ENCODE peak calls at places on chromosome 3, in four cellular contexts. E, K, D and J are unnamed samples.

GRCh38 chr3:58584690-58585004 is 7.5 kb upstream of the FAM107A start:
- DNase-seq in K (no peak), E (no peak), D (no peak), J (no peak)

GRCh38 chr3:66565301-66565700 is 64.5 kb upstream of the LRIG1 start:
- DNase-seq in E (no peak), D (no peak), K (no peak), J (no peak)

GRCh38 chr3:139444446-139444845 is 31.9 kb downstream of the RBP2 start:
- DNase-seq in K (no peak), D (no peak), E (no peak), J (no peak)

GRCh38 chr3:114823061-114823460 is 324.0 kb downstream of the ZBTB20 start:
- DNase-seq in K (no peak), E (no peak), D (no peak), J (no peak)

GRCh38 chr3:53776494-53777101 is 69.6 kb downstream of the CHDH start:
- DNase-seq in K (no peak), D (no peak), E (no peak), J (no peak)

GRCh38 chr3:52423214-52423613 is 21.7 kb downstream of the SEMA3G start:
- DNase-seq in K (no peak), D (no peak), E (no peak), J (no peak)

GRCh38 chr3:197003461-197004385 is 25.9 kb downstream of the MELTF start:
- DNase-seq in E (no peak), D (no peak), K (no peak), J (no peak)

GRCh38 chr3:196012941-196013471 is 68.9 kb downstream of the TFRC start:
- DNase-seq in K (peak), E (no peak), D (no peak), J (no peak)

GRCh38 chr3:121175083-121175482 is 267.1 kb downstream of the STXBP5L start:
- DNase-seq in K (no peak), D (no peak), E (no peak), J (no peak)

GRCh38 chr3:78871048-78871447 is 896.8 kb downstream of the ROBO1 start:
- DNase-seq in D (no peak), E (no peak), K (no peak), J (no peak)

GRCh38 chr3:133536635-133536980 is 36.9 kb upstream of the CDV3 start:
- DNase-seq in K (no peak), D (no peak), E (no peak), J (no peak)

GRCh38 chr3:84961492-84962255 is 2.9 kb downstream of the CADM2 start:
- DNase-seq in E (no peak), D (no peak), K (no peak), J (no peak)

GRCh38 chr3:29514170-29514569 is 233.3 kb downstream of the RBMS3 start:
- DNase-seq in K (no peak), E (no peak), D (no peak), J (no peak)

GRCh38 chr3:8324727-8325126 is 176.9 kb upstream of the LMCD1 start:
- DNase-seq in K (no peak), D (peak), E (peak), J (peak)

GRCh38 chr3:162538906-162539305 is 1042.3 kb downstream of the OTOL1 start:
- DNase-seq in K (no peak), D (no peak), E (no peak), J (no peak)

GRCh38 chr3:23601020-23601822 is 204.5 kb upstream of the UBE2E1 start:
- DNase-seq in K (no peak), E (no peak), D (no peak), J (no peak)

GRCh38 chr3:127455541-127456450 is 134.7 kb downstream of the TPRA1 start:
- DNase-seq in K (peak), D (peak), E (peak), J (peak)

GRCh38 chr3:8239718-8240698 is 261.6 kb upstream of the LMCD1 start:
- DNase-seq in E (peak), D (peak), K (peak), J (no peak)

GRCh38 chr3:100210777-100211145 is 50.0 kb upstream of the TBC1D23 start:
- DNase-seq in E (no peak), D (no peak), K (no peak), J (peak)

GRCh38 chr3:10933958-10934481 is 58.5 kb upstream of the SLC6A1 start:
- DNase-seq in D (no peak), E (no peak), K (no peak), J (no peak)

GRCh38 chr3:48057521-48057920 is 41.3 kb upstream of the MAP4 start:
- DNase-seq in E (no peak), D (no peak), K (no peak), J (no peak)

GRCh38 chr3:111681705-111682426 is 86.7 kb upstream of the ZBED2 start:
- DNase-seq in D (peak), E (no peak), K (no peak), J (no peak)

GRCh38 chr3:138441742-138442141 is 7.3 kb downstream of the ESYT3 start:
- DNase-seq in E (no peak), D (no peak), K (no peak), J (no peak)

GRCh38 chr3:69510481-69511031 is 124.7 kb upstream of the FRMD4B start:
- DNase-seq in K (no peak), E (no peak), D (no peak), J (no peak)

GRCh38 chr3:127037423-127037841 is 54.5 kb downstream of the PLXNA1 start:
- DNase-seq in E (no peak), D (no peak), K (no peak), J (no peak)

GRCh38 chr3:134366928-134367352 is 7.3 kb downstream of the AMOTL2 start:
- DNase-seq in K (no peak), D (peak), E (no peak), J (no peak)

GRCh38 chr3:135811597-135811996 is 153.9 kb upstream of the PPP2R3A start:
- DNase-seq in K (no peak), D (no peak), E (no peak), J (no peak)

GRCh38 chr3:60414047-60414446 is 837.2 kb downstream of the FHIT start:
- DNase-seq in E (no peak), K (no peak), D (no peak), J (no peak)

GRCh38 chr3:61371123-61371522 is 119.9 kb upstream of the FHIT start:
- DNase-seq in D (peak), K (peak), E (peak), J (peak)

GRCh38 chr3:45638299-45639043 is 43.9 kb downstream of the LIMD1 start:
- DNase-seq in D (no peak), E (no peak), K (no peak), J (no peak)

GRCh38 chr3:45639044-45639392 is 44.5 kb downstream of the LIMD1 start:
- DNase-seq in E (no peak), D (peak), K (no peak), J (no peak)

GRCh38 chr3:45631486-45631885 is 36.9 kb downstream of the LIMD1 start:
- DNase-seq in E (no peak), K (no peak), D (no peak), J (no peak)

GRCh38 chr3:45632956-45633355 is 38.4 kb downstream of the LIMD1 start:
- DNase-seq in E (no peak), D (no peak), K (no peak), J (no peak)

GRCh38 chr3:45635475-45636256 is 41.1 kb downstream of the LIMD1 start:
- DNase-seq in D (peak), K (no peak), E (no peak), J (no peak)
- TF ChIP-seq FOSL1 in D (peak), K (no peak), E (no peak), J (no peak)

GRCh38 chr3:169362261-169362660 is 301.3 kb downstream of the MECOM start:
- DNase-seq in K (no peak), D (no peak), E (no peak), J (no peak)
- TF ChIP-seq FOSL1 in K (no peak), D (no peak), E (no peak), J (no peak)

GRCh38 chr3:70716832-70717231 is 404.4 kb upstream of the MDFIC2 start:
- DNase-seq in K (no peak), D (no peak), E (no peak), J (no peak)
- TF ChIP-seq FOSL1 in K (no peak), D (no peak), E (no peak), J (no peak)

GRCh38 chr3:36954452-36955134 is 9.7 kb upstream of the TRANK1 start:
- DNase-seq in E (no peak), D (no peak), K (no peak), J (no peak)
- TF ChIP-seq FOSL1 in E (no peak), D (no peak), K (peak), J (no peak)

DNA sequence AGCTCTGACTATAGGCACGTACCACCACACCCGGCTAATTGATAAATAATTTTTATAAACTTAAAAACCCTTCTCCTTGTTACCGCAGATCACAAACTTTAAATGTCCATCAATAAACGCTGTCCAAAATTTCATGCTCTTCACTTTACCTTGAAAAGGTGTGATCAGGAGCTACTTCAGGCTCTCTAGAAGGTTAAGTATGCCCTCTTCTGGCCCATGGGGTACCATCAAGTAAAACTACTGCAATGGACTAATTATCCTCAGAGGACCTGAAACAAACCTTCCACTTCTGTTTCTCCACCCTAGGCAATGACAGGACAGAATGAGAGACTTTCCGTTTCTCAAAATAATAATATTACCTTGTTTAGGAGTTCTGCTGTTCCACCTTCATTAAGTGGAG is 9.2 kb downstream of the LZTFL1 start:
- DNase-seq in E (peak), K (no peak), D (no peak), J (no peak)
- TF ChIP-seq FOSL1 in E (no peak), K (no peak), D (no peak), J (no peak)

GRCh38 chr3:151926956-151927355 is 53.5 kb downstream of the SUCNR1 start:
- DNase-seq in K (no peak), D (no peak), E (no peak), J (no peak)
- TF ChIP-seq FOSL1 in K (no peak), D (no peak), E (no peak), J (no peak)

DNA sequence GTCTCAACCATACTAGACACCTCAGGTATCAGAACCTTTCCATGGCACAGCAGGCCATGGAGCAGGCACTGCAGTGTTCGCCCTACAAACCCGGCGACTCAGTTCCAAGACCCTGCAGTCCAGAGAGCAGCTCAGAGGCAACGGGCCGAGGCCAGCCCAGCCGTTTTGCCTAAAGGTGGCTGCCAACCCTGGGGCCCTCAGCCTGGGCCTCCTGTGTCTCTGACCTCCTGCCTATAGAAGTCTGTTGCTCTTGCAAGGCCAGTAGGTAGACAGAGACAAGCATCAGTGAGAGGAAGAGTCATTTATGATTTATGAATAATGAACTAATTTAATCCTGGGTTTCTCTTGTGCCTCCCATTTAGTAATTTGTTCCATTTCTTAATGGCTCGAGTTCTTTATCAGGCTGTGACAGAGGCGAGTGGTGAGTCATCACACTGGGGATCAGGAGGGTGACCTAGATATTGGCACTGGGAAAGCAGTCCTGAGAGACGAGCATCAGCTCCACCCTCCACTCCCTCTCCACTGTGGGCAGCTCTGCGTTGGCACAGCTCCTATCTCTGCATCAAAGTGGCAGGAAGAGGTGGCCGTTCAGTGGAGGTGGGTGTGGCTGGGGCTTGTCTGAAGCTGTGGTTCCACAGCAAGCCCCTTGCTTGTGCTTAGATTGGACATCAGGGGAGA is 79.8 kb downstream of the ABHD5 start:
- DNase-seq in E (no peak), D (no peak), K (peak), J (no peak)
- TF ChIP-seq FOSL1 in E (peak), D (no peak), K (peak), J (no peak)

GRCh38 chr3:13307041-13307440 is 113.1 kb downstream of the NUP210 start:
- DNase-seq in E (no peak), K (no peak), D (no peak), J (no peak)
- TF ChIP-seq FOSL1 in E (no peak), K (no peak), D (no peak), J (no peak)